ENCODE peak calls at places on chromosomes 11 and 22, in seven cellular contexts. C, H, I, U, B, F and E are unnamed samples. For H3K4me1, the result is how much of the 10 kb centered on the place peaks cover.

GRCh38 chr11:98561877-98562395 is 458.8 kb upstream of the CNTN5 start:
- DNase-seq in C (no peak), H (no peak), I (no peak), U (no peak), B (no peak), F (no peak), E (no peak)

GRCh38 chr11:12695878-12696277 is 21.7 kb downstream of the TEAD1 start:
- DNase-seq in C (no peak), H (no peak), I (no peak), U (no peak), B (no peak), F (no peak), E (no peak)

GRCh38 chr11:19084661-19085315 is 24.3 kb upstream of the MRGPRX2 start:
- DNase-seq in C (no peak), H (no peak), I (no peak), U (no peak), B (no peak), F (no peak), E (no peak)

GRCh38 chr11:108672113-108672512 is 7.2 kb downstream of the DDX10 start:
- DNase-seq in C (peak), H (no peak), I (no peak), U (no peak), B (no peak), F (no peak), E (no peak)

GRCh38 chr11:6175440-6175839 is 5.3 kb upstream of the OR52B2 start:
- DNase-seq in C (no peak), H (no peak), I (no peak), U (no peak), B (no peak), F (no peak), E (no peak)

GRCh38 chr22:27996529-27996925 is 77.5 kb upstream of the PITPNB start:
- DNase-seq in C (no peak), H (no peak), I (peak), U (no peak), B (no peak), F (no peak), E (no peak)

GRCh38 chr11:132943737-132944556 is 588.4 kb downstream of the OPCML start:
- DNase-seq in C (peak), H (peak), I (no peak), U (no peak), B (no peak), F (no peak), E (peak)

GRCh38 chr11:94325681-94326080 is 21.3 kb downstream of the IZUMO1R start:
- DNase-seq in C (peak), H (peak), I (peak), U (no peak), B (no peak), F (no peak), E (no peak)

GRCh38 chr11:18594999-18595749 is 4.4 kb upstream of the MISFA start:
- DNase-seq in C (no peak), H (peak), I (no peak), U (no peak), B (no peak), F (no peak), E (no peak)

GRCh38 chr11:130022799-130023198 is 20.2 kb upstream of the PRDM10 start:
- DNase-seq in C (no peak), H (no peak), I (no peak), U (no peak), B (no peak), F (no peak), E (no peak)

GRCh38 chr22:38941488-38941987 is 15.9 kb upstream of the APOBEC3A start:
- DNase-seq in C (no peak), H (no peak), I (peak), U (no peak), B (no peak), F (no peak), E (peak)

GRCh38 chr22:42648368-42649260 is 578 bp downstream of the CYB5R3 start:
- DNase-seq in C (no peak), H (peak), I (peak), U (no peak), B (peak), F (peak), E (peak)

GRCh38 chr11:79366218-79366617 is 74.6 kb downstream of the TENM4 start:
- DNase-seq in C (no peak), H (no peak), I (no peak), U (no peak), B (no peak), F (no peak), E (no peak)

GRCh38 chr11:75100314-75100713 is 3.6 kb upstream of the OR2AT4 start:
- DNase-seq in C (no peak), H (no peak), I (no peak), U (no peak), B (no peak), F (no peak), E (no peak)

GRCh38 chr22:30969532-30970355 is 679 bp downstream of the TUG1 start:
- DNase-seq in C (peak), H (peak), I (no peak), U (no peak), B (peak), F (no peak), E (no peak)

GRCh38 chr11:44275961-44276550 is 33.9 kb downstream of the ALX4 start:
- DNase-seq in C (no peak), H (no peak), I (peak), U (no peak), B (no peak), F (no peak), E (no peak)

GRCh38 chr22:44901301-44901700 is 108.5 kb downstream of the PHF21B start:
- DNase-seq in C (no peak), H (no peak), I (no peak), U (no peak), B (no peak), F (no peak), E (no peak)

GRCh38 chr22:18113680-18114394 is 3.2 kb downstream of the TUBA8 start:
- DNase-seq in C (peak), H (no peak), I (no peak), U (no peak), B (no peak), F (no peak), E (no peak)

GRCh38 chr22:25069758-25070461 is 117.4 kb downstream of the KIAA1671 start:
- DNase-seq in C (peak), H (no peak), I (peak), U (no peak), B (no peak), F (no peak), E (no peak)

GRCh38 chr11:45354976-45355705 is 69.0 kb upstream of the SYT13 start:
- DNase-seq in C (peak), H (peak), I (peak), U (peak), B (peak), F (peak), E (peak)

GRCh38 chr22:30928401-30928800 is 40.2 kb downstream of the MORC2 start:
- DNase-seq in C (no peak), H (no peak), I (no peak), U (no peak), B (no peak), F (no peak), E (no peak)

GRCh38 chr11:70483077-70483861 is 84.9 kb downstream of the CTTN start:
- DNase-seq in C (peak), H (peak), I (peak), U (no peak), B (no peak), F (no peak), E (peak)

GRCh38 chr11:35344990-35345655 is 74.2 kb downstream of the SLC1A2 start:
- DNase-seq in C (no peak), H (peak), I (peak), U (no peak), B (no peak), F (peak), E (no peak)

GRCh38 chr11:79039122-79039521 is 401.7 kb downstream of the TENM4 start:
- DNase-seq in C (no peak), H (no peak), I (no peak), U (no peak), B (no peak), F (no peak), E (no peak)

GRCh38 chr11:128669491-128669890 is 24.4 kb upstream of the FLI1 start:
- DNase-seq in C (no peak), H (no peak), I (no peak), U (no peak), B (no peak), F (no peak), E (no peak)

GRCh38 chr11:55655096-55655495 is 6.9 kb upstream of the OR4C6 start:
- DNase-seq in C (no peak), H (no peak), I (no peak), U (no peak), B (no peak), F (no peak), E (no peak)

GRCh38 chr11:69443138-69443967 is 38.1 kb upstream of the LINC01488 start:
- DNase-seq in C (peak), H (peak), I (peak), U (peak), B (peak), F (peak), E (peak)

GRCh38 chr11:3043315-3043871 is 13.8 kb downstream of the CARS1 start:
- DNase-seq in C (no peak), H (no peak), I (no peak), U (peak), B (no peak), F (peak), E (peak)

GRCh38 chr11:12599408-12600143 is 74.6 kb upstream of the TEAD1 start:
- DNase-seq in C (peak), H (peak), I (peak), U (no peak), B (peak), F (peak), E (peak)

GRCh38 chr22:30205281-30206115 is 41.1 kb downstream of the LIF start:
- DNase-seq in C (no peak), H (peak), I (no peak), U (peak), B (no peak), F (no peak), E (peak)

GRCh38 chr11:130146797-130147196 is 12.8 kb upstream of the ST14 start:
- DNase-seq in C (no peak), H (no peak), I (no peak), U (no peak), B (peak), F (no peak), E (no peak)

GRCh38 chr11:77779935-77780334 is 40.6 kb downstream of the RSF1 start:
- DNase-seq in C (peak), H (peak), I (no peak), U (no peak), B (no peak), F (no peak), E (no peak)

GRCh38 chr22:30649430-30650007 is 13.9 kb downstream of the SLC35E4 start:
- DNase-seq in C (no peak), H (peak), I (no peak), U (no peak), B (peak), F (no peak), E (peak)

GRCh38 chr11:37946155-37946766 is 1348.2 kb upstream of the RAG2 start:
- DNase-seq in C (peak), H (peak), I (no peak), U (no peak), B (no peak), F (no peak), E (no peak)

GRCh38 chr22:44352378-44353062 is 39.8 kb upstream of the SHISAL1 start:
- DNase-seq in C (no peak), H (no peak), I (peak), U (no peak), B (no peak), F (no peak), E (peak)

GRCh38 chr11:132072044-132072879 is 701.8 kb downstream of the NTM start:
- DNase-seq in C (no peak), H (no peak), I (no peak), U (no peak), B (no peak), F (no peak), E (no peak)

GRCh38 chr22:44120314-44120704 is 60.4 kb upstream of the PARVG start:
- DNase-seq in C (no peak), H (no peak), I (peak), U (no peak), B (no peak), F (no peak), E (peak)

GRCh38 chr22:36362819-36363377 is 24.9 kb downstream of the MYH9 start:
- DNase-seq in C (no peak), H (no peak), I (no peak), U (no peak), B (no peak), F (no peak), E (peak)

GRCh38 chr22:48940988-48941902 is 886.4 kb downstream of the BRD1 start:
- DNase-seq in C (no peak), H (no peak), I (peak), U (peak), B (no peak), F (peak), E (no peak)

GRCh38 chr11:33692013-33692504 is 8.6 kb downstream of the C11orf91 start:
- DNase-seq in C (no peak), H (peak), I (no peak), U (peak), B (peak), F (no peak), E (peak)
- H3K4me1 ChIP-seq in C (under half), H (under half), I (under half), U (under half), B (under half), F (under half), E (under half)

DNA sequence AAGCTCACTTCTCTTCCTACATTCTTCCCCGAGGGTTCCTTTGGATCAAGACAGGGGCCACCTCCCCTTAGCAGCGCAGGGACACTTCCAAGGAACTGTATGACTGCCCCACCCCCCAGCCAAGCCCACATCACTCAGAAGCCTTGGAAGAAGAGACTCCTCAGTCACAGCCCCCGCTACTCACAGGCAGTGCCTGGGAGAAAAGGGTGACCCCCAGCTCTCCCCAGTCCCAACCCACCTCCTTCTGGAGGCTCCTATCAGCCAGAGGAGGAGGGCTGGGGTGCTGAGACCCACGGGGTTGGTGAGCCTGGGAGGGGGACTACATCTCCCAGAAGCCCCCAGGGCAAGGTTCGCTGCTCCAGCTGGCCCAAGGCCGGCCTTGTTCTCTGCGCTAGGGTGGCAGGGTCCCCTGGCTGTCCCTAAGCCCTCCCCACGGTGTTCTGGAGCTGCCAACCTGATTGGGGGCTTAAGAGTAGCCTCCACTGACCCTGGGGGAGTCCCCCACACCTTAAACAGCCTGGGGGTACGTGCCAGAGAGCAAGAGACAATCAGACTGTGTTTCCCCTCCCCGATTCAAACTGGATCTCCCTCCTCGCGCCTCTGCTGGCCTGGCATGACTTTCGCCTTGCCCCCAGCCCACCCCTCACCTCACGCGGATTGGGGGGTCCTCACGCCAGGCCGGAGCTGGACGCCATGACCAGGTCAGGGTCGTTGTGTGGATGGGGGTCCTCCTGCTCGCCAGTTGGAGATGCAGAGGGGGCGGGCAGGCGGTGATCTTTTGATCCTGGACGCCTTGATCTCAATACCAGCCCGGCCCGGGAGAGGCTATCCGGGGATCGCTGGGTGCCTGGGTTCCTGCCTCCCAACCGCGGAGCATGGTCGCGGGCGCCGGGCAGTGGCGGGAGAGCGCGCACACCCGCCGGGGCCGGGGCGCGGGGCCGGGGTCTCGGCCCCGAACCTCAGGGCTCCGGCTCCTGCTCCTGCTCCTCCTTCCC is 838 bp downstream of the BCL9L start:
- DNase-seq in C (peak), H (peak), I (peak), U (no peak), B (peak), F (peak), E (peak)
- H3K4me1 ChIP-seq in C (half or more), H (under half), I (under half), U (half or more), B (under half), F (under half), E (under half)

DNA sequence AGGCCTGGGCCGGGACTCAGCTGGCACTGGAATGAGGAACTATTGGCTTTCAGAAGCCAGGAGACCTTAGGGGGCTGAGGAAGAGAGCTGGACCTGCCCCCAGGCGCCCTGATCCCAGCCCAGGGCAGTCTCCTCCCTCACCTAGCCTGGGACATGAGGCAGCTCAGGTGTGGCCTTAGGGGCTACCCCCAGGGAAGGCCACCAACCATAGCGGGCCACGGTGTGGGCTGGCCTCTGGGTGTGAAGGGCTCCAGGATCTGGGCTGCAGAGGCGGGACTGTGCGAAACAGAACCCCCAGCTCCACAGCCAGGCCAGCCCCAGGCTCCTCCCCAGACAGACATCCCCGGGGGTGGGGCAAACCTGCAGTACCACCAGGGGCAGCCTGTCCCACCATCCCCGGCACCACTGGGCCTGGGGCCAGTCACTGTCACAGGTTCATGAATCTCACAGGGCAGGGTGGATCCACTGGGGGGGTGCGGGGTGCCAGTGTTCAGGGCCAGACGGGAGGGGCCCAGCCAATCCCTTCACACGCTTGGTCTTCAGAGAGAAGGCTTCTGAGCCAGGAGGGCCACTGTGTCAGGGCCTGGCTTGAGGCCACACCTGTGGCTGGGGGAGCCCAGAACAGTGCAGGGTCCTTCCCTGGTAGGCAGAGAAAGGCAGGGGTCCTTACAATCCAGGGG is 3.5 kb downstream of the PLXNB2 start:
- DNase-seq in C (peak), H (peak), I (peak), U (no peak), B (no peak), F (peak), E (peak)
- H3K4me1 ChIP-seq in C (under half), H (half or more), I (half or more), U (half or more), B (under half), F (under half), E (under half)

GRCh38 chr11:67486481-67487195 is 3.8 kb downstream of the AIP start:
- DNase-seq in C (no peak), H (no peak), I (no peak), U (no peak), B (no peak), F (no peak), E (peak)
- H3K4me1 ChIP-seq in C (under half), H (under half), I (under half), U (under half), B (under half), F (under half), E (under half)

DNA sequence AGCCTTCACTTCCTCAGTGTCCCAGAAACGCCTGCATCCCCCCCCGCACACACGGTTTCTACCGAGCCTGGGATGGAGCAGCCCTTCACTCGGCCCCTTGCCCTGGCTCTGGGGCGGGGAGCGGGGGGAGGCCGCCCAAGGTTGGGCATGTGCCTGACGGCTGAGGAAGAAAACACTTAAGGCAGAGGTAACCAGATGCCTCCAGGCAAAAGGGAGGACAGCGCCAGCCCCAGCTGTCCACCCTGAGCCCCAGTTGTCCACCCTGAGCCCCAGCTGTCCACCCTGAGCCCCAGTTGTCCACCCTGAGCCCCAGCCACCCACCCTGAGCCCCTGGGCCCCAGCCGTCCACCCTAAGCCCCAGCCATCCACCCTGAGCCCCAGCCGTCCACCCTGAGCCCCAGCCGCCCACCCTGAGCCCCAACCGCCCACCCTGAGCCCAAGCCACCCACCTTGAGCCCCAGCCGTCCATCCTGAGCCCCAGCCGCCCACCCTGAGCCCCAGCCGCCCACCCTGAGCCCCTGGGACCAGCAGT is 3.8 kb upstream of the TTLL8 start:
- DNase-seq in C (no peak), H (no peak), I (no peak), U (no peak), B (no peak), F (no peak), E (peak)
- H3K4me1 ChIP-seq in C (under half), H (under half), I (under half), U (under half), B (under half), F (under half), E (under half)

GRCh38 chr11:61333638-61334433 is 808 bp downstream of the TKFC start:
- DNase-seq in C (no peak), H (no peak), I (no peak), U (no peak), B (no peak), F (no peak), E (no peak)

GRCh38 chr11:61329871-61330270 is 3.0 kb downstream of the DDB1 start:
- DNase-seq in C (no peak), H (no peak), I (no peak), U (no peak), B (no peak), F (no peak), E (no peak)

GRCh38 chr11:61332266-61332822 is 561 bp downstream of the DDB1 start:
- DNase-seq in C (peak), H (peak), I (no peak), U (no peak), B (no peak), F (no peak), E (no peak)

GRCh38 chr11:61332823-61333637 is at the start of the genes DDB1 and TKFC:
- DNase-seq in C (peak), H (peak), I (peak), U (peak), B (peak), F (peak), E (peak)

DNA sequence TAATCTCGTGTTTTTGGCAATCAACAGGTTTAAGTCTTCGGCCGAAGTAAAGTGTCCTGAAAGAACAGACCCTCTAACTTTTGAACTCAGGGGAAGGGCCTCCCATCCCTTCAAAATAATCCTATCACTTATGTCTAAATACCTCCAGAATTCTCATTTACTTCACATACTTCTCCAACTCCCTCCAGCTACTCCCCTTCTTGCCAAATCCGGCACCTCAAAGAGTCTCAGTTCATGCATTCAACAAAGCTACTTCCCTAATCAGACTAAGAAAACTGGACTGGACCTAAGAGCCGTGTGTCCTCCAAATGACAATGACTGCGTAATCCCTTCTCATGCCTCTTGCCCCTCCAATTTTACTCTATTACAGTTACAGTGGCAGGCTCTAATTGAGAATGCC is 1.3 kb downstream of the DDB1 start:
- DNase-seq in C (no peak), H (no peak), I (no peak), U (no peak), B (no peak), F (no peak), E (no peak)
- H3K4me1 ChIP-seq in C (under half), H (under half), I (under half), U (under half), B (under half), F (under half), E (under half)